ENCODE peak calls at places on chromosomes 11 and 22, in seven cellular contexts. S, K, D, A, R, Z and V are unnamed samples.

GRCh38 chr22:47089796-47090460 is 327.5 kb downstream of the TBC1D22A start:
- DNase-seq in S (no peak), K (no peak), D (no peak), A (no peak), R (no peak), Z (no peak), V (no peak)

GRCh38 chr22:23093090-23093788 is 22.9 kb downstream of the GNAZ start:
- DNase-seq in S (no peak), K (no peak), D (no peak), A (no peak), R (no peak), Z (no peak), V (no peak)

GRCh38 chr11:72751293-72752087 is 718 bp downstream of the ARAP1 start:
- DNase-seq in S (no peak), K (no peak), D (no peak), A (no peak), R (peak), Z (no peak), V (no peak)

GRCh38 chr22:17742528-17742902 is 31.8 kb downstream of the BID start:
- DNase-seq in S (peak), K (no peak), D (peak), A (no peak), R (peak), Z (peak), V (peak)

GRCh38 chr22:39818050-39818449 is 75.5 kb downstream of the ENTHD1 start:
- DNase-seq in S (no peak), K (no peak), D (no peak), A (peak), R (no peak), Z (no peak), V (peak)

GRCh38 chr22:48147404-48147803 is 1385.0 kb downstream of the TBC1D22A start:
- DNase-seq in S (no peak), K (no peak), D (no peak), A (no peak), R (peak), Z (no peak), V (no peak)

GRCh38 chr11:58152776-58153175 is 27.4 kb upstream of the OR9I1 start:
- DNase-seq in S (no peak), K (no peak), D (no peak), A (no peak), R (no peak), Z (no peak), V (no peak)

GRCh38 chr11:77046060-77046501 is 11.9 kb downstream of the B3GNT6 start:
- DNase-seq in S (peak), K (no peak), D (no peak), A (no peak), R (peak), Z (peak), V (no peak)

GRCh38 chr11:77249427-77249826 is 52.1 kb downstream of the GDPD4 start:
- DNase-seq in S (no peak), K (no peak), D (no peak), A (no peak), R (no peak), Z (no peak), V (no peak)